ENCODE peak calls at places on chromosomes 13 and 19, in four cellular contexts. O is IMR-90, I is K562, Y is endothelial cell of umbilical vein. E is an unnamed sample.
A peak's percentile ranks its signal among the peaks of the same experiment; 100 is the strongest.

GRCh38 chr13:83943530-83944279 is 61.4 kb upstream of the SLITRK1 start:
- DNase-seq in O (no peak), I (no peak), Y (no peak), E (no peak)

GRCh38 chr19:860481-861098 is 1.1 kb downstream of the CFD start:
- DNase-seq in O (peak; percentile 75), I (peak; percentile 90), Y (no peak), E (no peak)

GRCh38 chr19:18397242-18398202 is at the start of gene LRRC25:
- DNase-seq in O (no peak), I (peak; percentile 72), Y (no peak), E (no peak)

GRCh38 chr13:30034448-30034795 is 184.0 kb upstream of the UBL3 start:
- DNase-seq in O (peak; percentile 36), I (no peak), Y (no peak), E (no peak)

GRCh38 chr19:48381178-48381950 is 10.0 kb downstream of the KDELR1 start:
- DNase-seq in O (no peak), I (no peak), Y (no peak), E (no peak)

GRCh38 chr19:19643158-19644053 is at the start of gene GMIP:
- DNase-seq in O (peak; percentile 29), I (peak; percentile 94), Y (peak; percentile 45), E (no peak)

GRCh38 chr13:50390503-50391248 is 375.4 kb downstream of the KCNRG start:
- DNase-seq in O (no peak), I (no peak), Y (peak; percentile 29), E (no peak)

GRCh38 chr19:16143399-16144215 is at the start of gene HSH2D:
- DNase-seq in O (no peak), I (no peak), Y (no peak), E (no peak)

GRCh38 chr19:4185413-4186086 is 3.1 kb downstream of the ANKRD24 start:
- DNase-seq in O (no peak), I (no peak), Y (no peak), E (no peak)

GRCh38 chr13:113972451-113973217 is 1.2 kb downstream of the C13orf46 start:
- DNase-seq in O (peak; percentile 28), I (no peak), Y (no peak), E (no peak)

GRCh38 chr13:76289558-76289957 is 596.6 kb downstream of the KCTD12 start:
- DNase-seq in O (no peak), I (no peak), Y (no peak), E (no peak)

GRCh38 chr19:48368942-48369341 is 4.8 kb downstream of the SYNGR4 start:
- DNase-seq in O (no peak), I (no peak), Y (no peak), E (no peak)

GRCh38 chr13:106104281-106104901 is 431.1 kb downstream of the EFNB2 start:
- DNase-seq in O (peak; percentile 91), I (no peak), Y (peak; percentile 83), E (peak; percentile 64)

GRCh38 chr19:32649751-32650150 is 25.2 kb downstream of the ANKRD27 start:
- DNase-seq in O (no peak), I (no peak), Y (no peak), E (no peak)

GRCh38 chr19:48549380-48549779 is 2.6 kb upstream of the SULT2B1 start:
- DNase-seq in O (no peak), I (no peak), Y (no peak), E (no peak)

GRCh38 chr13:114115191-114115671 is 17.2 kb downstream of the RASA3 start:
- DNase-seq in O (peak; percentile 94), I (peak; percentile 28), Y (peak; percentile 83), E (no peak)

GRCh38 chr13:72168126-72168525 is 301.1 kb upstream of the DACH1 start:
- DNase-seq in O (no peak), I (no peak), Y (no peak), E (no peak)

GRCh38 chr19:49635530-49636229 is 4.3 kb downstream of the RRAS start:
- DNase-seq in O (peak; percentile 50), I (no peak), Y (no peak), E (no peak)

GRCh38 chr19:46067691-46068090 is 26.9 kb upstream of the IGFL4 start:
- DNase-seq in O (no peak), I (no peak), Y (no peak), E (no peak)

GRCh38 chr19:46068345-46069258 is 27.8 kb upstream of the IGFL4 start:
- DNase-seq in O (peak; percentile 82), I (no peak), Y (peak; percentile 79), E (peak; percentile 83)

GRCh38 chr19:46069841-46070341 is 29.1 kb upstream of the IGFL4 start:
- DNase-seq in O (peak; percentile 93), I (no peak), Y (peak; percentile 89), E (peak; percentile 61)

GRCh38 chr19:46060012-46060411 is 19.2 kb upstream of the IGFL4 start:
- DNase-seq in O (no peak), I (no peak), Y (no peak), E (no peak)

GRCh38 chr19:46065486-46065885 is 24.7 kb upstream of the IGFL4 start:
- DNase-seq in O (no peak), I (no peak), Y (no peak), E (no peak)
- H3K9me1 ChIP-seq in O (peaks cover 6% of the 10 kb centered on the region), I (no peaks in the 10 kb centered on the region), Y (no peaks in the 10 kb centered on the region), E (no peaks in the 10 kb centered on the region)

GRCh38 chr19:8451885-8452284 is 7.1 kb downstream of the HNRNPM start:
- DNase-seq in O (peak; percentile 79), I (no peak), Y (no peak), E (peak; percentile 56)
- H3K9ac ChIP-seq in O (no peak overlapping the region), I (no peak overlapping the region), Y (no peak overlapping the region), E (no peak overlapping the region)

GRCh38 chr13:23657056-23657455 is 86.8 kb downstream of the TNFRSF19 start:
- DNase-seq in O (no peak), I (no peak), Y (no peak), E (no peak)
- H3K9me1 ChIP-seq in O (peaks cover 22% of the 10 kb centered on the region), I (no peaks in the 10 kb centered on the region), Y (no peaks in the 10 kb centered on the region), E (peaks cover 3% of the 10 kb centered on the region)

GRCh38 chr19:1868971-1869370 is 5.6 kb upstream of the KLF16 start:
- DNase-seq in O (no peak), I (no peak), Y (no peak), E (no peak)

GRCh38 chr19:1871630-1872029 is 8.3 kb upstream of the KLF16 start:
- DNase-seq in O (no peak), I (no peak), Y (no peak), E (no peak)

GRCh38 chr19:1872807-1873523 is 9.6 kb upstream of the KLF16 start:
- DNase-seq in O (no peak), I (no peak), Y (no peak), E (no peak)

GRCh38 chr19:1873524-1874473 is 10.4 kb upstream of the KLF16 start:
- DNase-seq in O (no peak), I (peak; percentile 54), Y (peak; percentile 50), E (no peak)

DNA sequence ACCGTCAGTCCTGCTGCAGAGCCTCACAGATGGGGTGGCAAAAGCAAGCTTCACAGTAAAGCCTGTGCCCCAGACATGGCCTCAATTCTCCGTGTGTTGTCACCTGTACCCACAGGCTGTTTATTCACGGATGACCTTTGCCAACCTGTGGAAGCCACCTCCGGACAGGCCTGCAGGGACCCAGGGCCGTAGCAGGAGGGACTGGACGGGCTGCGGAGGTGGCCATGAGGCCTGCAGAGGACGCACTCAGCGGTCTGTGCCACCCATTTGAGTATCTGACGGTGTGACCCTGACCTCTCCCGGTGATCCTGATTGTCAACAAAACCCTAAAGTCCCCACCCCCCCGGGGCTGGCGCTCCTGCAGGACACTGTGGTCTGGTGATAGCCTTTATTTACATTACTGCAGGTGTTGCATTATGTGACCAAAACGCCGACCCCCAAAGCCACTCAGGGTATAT is 7.8 kb upstream of the KLF16 start:
- DNase-seq in O (no peak), I (no peak), Y (no peak), E (no peak)
- H3K9ac ChIP-seq in O (no peak overlapping the region), I (peak overlapping the region; percentile 84), Y (no peak overlapping the region), E (no peak overlapping the region)

GRCh38 chr19:6246174-6247006 is 33.4 kb downstream of the MLLT1 start:
- DNase-seq in O (no peak), I (no peak), Y (no peak), E (no peak)

GRCh38 chr19:6248341-6248740 is 31.4 kb downstream of the MLLT1 start:
- DNase-seq in O (no peak), I (no peak), Y (no peak), E (no peak)

GRCh38 chr19:6249296-6249695 is 30.5 kb downstream of the MLLT1 start:
- DNase-seq in O (peak; percentile 49), I (no peak), Y (no peak), E (no peak)

GRCh38 chr19:6248856-6249255 is 30.9 kb downstream of the MLLT1 start:
- DNase-seq in O (no peak), I (no peak), Y (no peak), E (no peak)

DNA sequence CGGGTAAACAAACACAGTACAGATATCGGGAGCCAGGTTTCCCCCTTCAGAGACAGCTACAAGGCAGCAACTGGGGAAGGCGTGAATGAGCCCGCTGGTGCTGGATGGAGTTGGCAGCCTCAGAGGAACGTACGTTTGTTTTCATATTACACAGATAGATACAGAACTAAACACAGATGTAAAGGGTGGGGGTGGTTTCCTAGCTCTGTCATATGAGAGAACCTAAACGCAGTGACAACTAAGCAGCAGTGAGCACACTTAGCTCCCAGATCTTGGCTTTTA is 32.8 kb downstream of the MLLT1 start:
- DNase-seq in O (no peak), I (no peak), Y (no peak), E (no peak)
- H3K9me1 ChIP-seq in O (peaks cover 25% of the 10 kb centered on the region), I (peaks cover 3% of the 10 kb centered on the region), Y (no peaks in the 10 kb centered on the region), E (peaks cover 3% of the 10 kb centered on the region)

GRCh38 chr13:49253997-49254396 is 6.3 kb downstream of the CDADC1 start:
- DNase-seq in O (no peak), I (no peak), Y (peak; percentile 19), E (no peak)
- H3K9ac ChIP-seq in O (no peak overlapping the region), I (no peak overlapping the region), Y (no peak overlapping the region), E (no peak overlapping the region)

GRCh38 chr19:34179066-34179465 is 6.8 kb downstream of the LSM14A start:
- DNase-seq in O (no peak), I (no peak), Y (no peak), E (no peak)

GRCh38 chr19:34181111-34181864 is 9.0 kb downstream of the LSM14A start:
- DNase-seq in O (no peak), I (no peak), Y (no peak), E (no peak)

GRCh38 chr19:34180273-34180672 is 8.0 kb downstream of the LSM14A start:
- DNase-seq in O (no peak), I (no peak), Y (no peak), E (no peak)

GRCh38 chr19:34182125-34182524 is 9.8 kb downstream of the LSM14A start:
- DNase-seq in O (no peak), I (no peak), Y (no peak), E (no peak)

GRCh38 chr19:34180709-34181108 is 8.4 kb downstream of the LSM14A start:
- DNase-seq in O (no peak), I (no peak), Y (no peak), E (no peak)
- H3K9me1 ChIP-seq in O (peaks cover 20% of the 10 kb centered on the region), I (peaks cover 2% of the 10 kb centered on the region), Y (peaks cover 4% of the 10 kb centered on the region), E (peaks cover 3% of the 10 kb centered on the region)

DNA sequence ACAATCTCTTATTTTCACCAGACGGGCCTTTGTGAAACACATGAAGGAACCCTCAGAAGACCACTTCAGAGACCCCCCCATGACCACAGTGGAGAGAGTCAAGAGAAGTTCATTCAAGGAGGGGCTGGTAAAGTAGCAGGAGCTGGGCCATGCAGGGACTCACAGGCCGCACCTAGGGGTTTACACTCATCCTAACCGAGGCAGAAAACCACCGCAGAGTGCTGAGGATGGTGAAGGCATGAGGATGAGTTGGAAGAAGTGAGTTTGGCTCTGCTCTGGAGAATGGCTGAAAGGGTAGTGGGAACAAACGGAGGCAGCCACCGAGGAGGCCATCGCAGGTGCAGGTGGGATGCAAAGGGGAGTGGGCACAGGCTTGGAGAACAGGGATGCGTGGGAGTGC is 1046.9 kb downstream of the UQCRFS1 start:
- DNase-seq in O (no peak), I (no peak), Y (no peak), E (no peak)
- H3K9ac ChIP-seq in O (no peak overlapping the region), I (no peak overlapping the region), Y (no peak overlapping the region), E (no peak overlapping the region)